ENCODE peak calls at places on chromosomes 7 and 10, in six cellular contexts. V, M, B, A, U and K are unnamed samples.

GRCh38 chr10:59362991-59363390 is 642 bp upstream of the FAM13C start:
- DNase-seq in A (no peak), B (peak), M (peak), U (peak), V (peak), K (no peak)

GRCh38 chr7:156943091-156944041 is 6.1 kb upstream of the NOM1 start:
- DNase-seq in U (no peak), M (no peak), V (no peak), B (peak), A (no peak), K (no peak)

GRCh38 chr7:93854480-93854879 is 36.1 kb downstream of the TFPI2 start:
- DNase-seq in U (no peak), M (no peak), V (no peak), A (no peak), B (no peak), K (no peak)

GRCh38 chr7:123674399-123675091 is 18.9 kb downstream of the LMOD2 start:
- DNase-seq in A (no peak), U (no peak), M (no peak), B (no peak), V (peak), K (no peak)

GRCh38 chr7:693280-693679 is 33.2 kb upstream of the DNAAF5 start:
- DNase-seq in A (no peak), M (no peak), B (peak), V (no peak), U (no peak), K (no peak)

GRCh38 chr7:95246935-95247370 is 77.4 kb downstream of the PON1 start:
- DNase-seq in V (peak), B (no peak), A (peak), U (no peak), M (peak), K (peak)

GRCh38 chr10:62748386-62748785 is 56.1 kb upstream of the ADO start:
- DNase-seq in M (no peak), A (no peak), U (no peak), V (no peak), B (no peak), K (no peak)

GRCh38 chr7:148535227-148535626 is 55.3 kb upstream of the C7orf33 start:
- DNase-seq in A (no peak), V (no peak), B (no peak), U (no peak), M (peak), K (no peak)

GRCh38 chr7:157507987-157508386 is 171.2 kb downstream of the DNAJB6 start:
- DNase-seq in A (no peak), V (no peak), B (no peak), U (no peak), M (no peak), K (no peak)

GRCh38 chr7:151990567-151990966 is 34.3 kb downstream of the GALNTL5 start:
- DNase-seq in A (no peak), U (no peak), V (no peak), B (no peak), M (no peak), K (no peak)

GRCh38 chr7:28292826-28293528 is 112.4 kb upstream of the JAZF1 start:
- DNase-seq in M (no peak), A (no peak), V (no peak), B (no peak), U (no peak), K (no peak)

GRCh38 chr7:130988443-130988842 is 254.4 kb upstream of the KLF14 start:
- DNase-seq in A (no peak), B (no peak), M (no peak), U (no peak), V (no peak), K (no peak)

GRCh38 chr7:131493559-131493958 is 62.9 kb downstream of the PODXL start:
- DNase-seq in M (no peak), A (no peak), V (no peak), B (no peak), U (no peak), K (no peak)

GRCh38 chr7:148084138-148084537 is 506.4 kb upstream of the C7orf33 start:
- DNase-seq in A (peak), M (peak), B (no peak), V (peak), U (no peak), K (peak)

GRCh38 chr10:126012485-126012884 is 116.1 kb downstream of the FANK1 start:
- DNase-seq in V (no peak), M (no peak), A (no peak), B (no peak), U (no peak), K (no peak)

GRCh38 chr10:61211468-61211867 is 241.7 kb downstream of the TMEM26 start:
- DNase-seq in U (no peak), M (no peak), B (no peak), A (no peak), V (no peak), K (no peak)

GRCh38 chr10:72665925-72666324 is 26.0 kb upstream of the MCU start:
- DNase-seq in A (no peak), M (no peak), B (no peak), V (no peak), U (no peak), K (no peak)

GRCh38 chr10:8159628-8160165 is 105.2 kb downstream of the GATA3 start:
- DNase-seq in B (no peak), V (no peak), A (no peak), M (no peak), U (no peak), K (no peak)

GRCh38 chr7:106418094-106418493 is 133.3 kb upstream of the NAMPT start:
- DNase-seq in U (no peak), V (no peak), B (no peak), M (no peak), A (no peak), K (no peak)
- TF ChIP-seq POLR2AphosphoS5 in U (peak), V (peak), B (no peak), M (peak), A (no peak), K (no peak)

GRCh38 chr10:13633689-13634088 is 46.9 kb downstream of the PRPF18 start:
- DNase-seq in U (no peak), V (no peak), B (no peak), M (peak), A (no peak), K (no peak)
- TF ChIP-seq POLR2AphosphoS5 in U (peak), V (no peak), B (no peak), M (peak), A (no peak), K (no peak)

GRCh38 chr7:150375662-150376521 is 3.2 kb upstream of the ZNF775 start:
- DNase-seq in M (peak), A (no peak), B (no peak), V (no peak), U (no peak), K (peak)
- TF ChIP-seq POLR2AphosphoS5 in M (no peak), A (no peak), B (no peak), V (no peak), U (no peak), K (peak)

GRCh38 chr10:99981581-99982199 is 28.1 kb downstream of the DNMBP start:
- DNase-seq in V (no peak), B (no peak), A (no peak), U (no peak), M (no peak), K (no peak)

GRCh38 chr10:99984201-99984600 is 25.5 kb downstream of the DNMBP start:
- DNase-seq in V (no peak), U (no peak), A (no peak), M (no peak), B (no peak), K (no peak)

GRCh38 chr10:99984635-99985034 is 25.1 kb downstream of the DNMBP start:
- DNase-seq in M (no peak), V (no peak), B (no peak), U (no peak), A (no peak), K (no peak)

GRCh38 chr10:99982728-99983127 is 27.0 kb downstream of the DNMBP start:
- DNase-seq in V (no peak), A (no peak), B (no peak), M (no peak), U (no peak), K (no peak)

GRCh38 chr10:99983280-99983988 is 26.3 kb downstream of the DNMBP start:
- DNase-seq in A (no peak), V (no peak), B (no peak), U (no peak), M (no peak), K (no peak)
- TF ChIP-seq POLR2AphosphoS5 in A (no peak), V (no peak), B (peak), U (peak), M (no peak), K (no peak)